ENCODE peak calls at places on chromosomes 4 and X, in nine cellular contexts. N is SK-N-SH, J is K562, D is GM12878, Q is A549, M is NB4, E is HepG2, K is WTC11, C is H1. T is an unnamed sample.

GRCh38 chr4:60948008-60948407 is 252.1 kb upstream of the ADGRL3 start:
- DNase-seq in N (no peak), J (no peak), D (no peak), Q (no peak), M (no peak), E (no peak), K (no peak), C (no peak), T (no peak)

GRCh38 chrX:131977619-131978018 is 45.5 kb upstream of the STK26 start:
- DNase-seq in N (no peak), J (no peak), D (no peak), Q (no peak), M (no peak), E (no peak), K (no peak), C (no peak), T (no peak)

GRCh38 chr4:109559983-109560686 is at the start of gene MCUB:
- DNase-seq in N (peak), J (peak), D (peak), Q (peak), M (peak), E (peak), K (peak), C (peak), T (peak)

GRCh38 chrX:32673193-32673592 is 538.2 kb downstream of the DMD start:
- DNase-seq in N (no peak), J (no peak), D (no peak), Q (peak), M (peak), E (peak), K (no peak), C (no peak), T (no peak)

GRCh38 chr4:76341063-76341462 is 34.5 kb downstream of the STBD1 start:
- DNase-seq in N (no peak), J (peak), D (no peak), Q (no peak), M (peak), E (no peak), K (no peak), C (no peak), T (no peak)

GRCh38 chr4:128574706-128575105 is 234.8 kb upstream of the JADE1 start:
- DNase-seq in N (peak), J (peak), D (peak), Q (peak), M (peak), E (peak), K (peak), C (peak), T (peak)

GRCh38 chr4:85200106-85200505 is 233.6 kb upstream of the WDFY3 start:
- DNase-seq in N (no peak), J (no peak), D (no peak), Q (no peak), M (no peak), E (no peak), K (no peak), C (no peak), T (no peak)

GRCh38 chrX:100413231-100413630 is 3.2 kb upstream of the PCDH19 start:
- DNase-seq in N (peak), J (peak), D (peak), Q (peak), M (peak), E (peak), K (no peak), C (no peak), T (no peak)

GRCh38 chr4:132502096-132502552 is 647.0 kb upstream of the PCDH10 start:
- DNase-seq in N (no peak), J (no peak), D (no peak), Q (no peak), M (no peak), E (no peak), K (no peak), C (no peak), T (no peak)
- TF ChIP-seq MAX in N (no peak), J (no peak), D (no peak), Q (no peak), M (no peak), E (no peak), K (no peak), C (no peak), T (no peak)

GRCh38 chr4:83353516-83353915 is 18.9 kb upstream of the HPSE start:
- DNase-seq in N (no peak), J (no peak), D (no peak), Q (no peak), M (no peak), E (no peak), K (no peak), C (no peak), T (no peak)
- TF ChIP-seq MAX in N (no peak), J (no peak), D (no peak), Q (no peak), M (no peak), E (no peak), K (no peak), C (no peak), T (no peak)

GRCh38 chr4:8334786-8335460 is 65.4 kb downstream of the HTRA3 start:
- DNase-seq in N (no peak), J (no peak), D (no peak), Q (no peak), M (no peak), E (peak), K (no peak), C (no peak), T (no peak)

GRCh38 chr4:8335848-8336247 is 66.3 kb downstream of the HTRA3 start:
- DNase-seq in N (no peak), J (no peak), D (no peak), Q (no peak), M (no peak), E (no peak), K (no peak), C (no peak), T (no peak)

GRCh38 chr4:8332891-8333331 is 63.4 kb downstream of the HTRA3 start:
- DNase-seq in N (no peak), J (no peak), D (no peak), Q (no peak), M (no peak), E (no peak), K (no peak), C (no peak), T (no peak)

GRCh38 chr4:8332038-8332857 is 62.7 kb downstream of the HTRA3 start:
- DNase-seq in N (no peak), J (no peak), D (no peak), Q (no peak), M (no peak), E (no peak), K (no peak), C (no peak), T (no peak)

DNA sequence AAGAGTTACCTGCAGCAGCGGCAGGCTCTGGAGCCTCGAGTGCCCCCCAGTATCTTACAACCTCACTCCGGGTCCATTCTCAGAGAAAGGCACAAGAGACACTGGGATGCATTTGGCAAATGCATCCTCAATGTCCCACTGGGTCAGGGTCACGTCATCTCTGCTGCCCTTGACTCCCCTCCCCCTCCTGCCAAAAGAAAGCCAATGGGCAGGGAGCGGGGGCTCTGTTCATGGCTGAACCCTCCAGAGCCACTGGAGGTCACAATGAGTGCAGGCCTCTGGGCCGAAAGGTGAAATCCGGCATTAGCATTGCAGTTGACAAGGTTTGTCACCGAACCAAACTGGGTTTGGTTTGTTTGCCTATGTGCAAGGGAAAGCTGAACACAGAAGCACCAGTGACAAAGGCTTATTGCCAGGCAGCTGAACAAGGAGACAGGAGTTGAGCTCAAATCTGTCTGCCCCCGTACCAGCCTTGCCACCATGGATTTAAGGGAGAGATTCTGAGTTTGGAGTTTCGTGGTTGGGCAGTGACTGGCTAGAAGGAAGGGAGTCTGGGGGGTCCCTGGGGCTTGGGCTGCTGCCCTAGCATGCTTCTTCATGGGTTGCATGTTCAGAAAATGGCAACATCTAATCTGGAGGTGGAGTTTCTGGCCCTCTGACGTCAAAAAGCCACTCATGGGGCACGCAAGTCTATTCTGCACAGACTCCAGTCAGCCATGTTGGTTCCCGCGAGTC is 64.3 kb downstream of the HTRA3 start:
- DNase-seq in N (no peak), J (no peak), D (no peak), Q (no peak), M (no peak), E (no peak), K (no peak), C (no peak), T (no peak)
- TF ChIP-seq MAX in N (no peak), J (no peak), D (no peak), Q (no peak), M (no peak), E (no peak), K (no peak), C (no peak), T (no peak)

DNA sequence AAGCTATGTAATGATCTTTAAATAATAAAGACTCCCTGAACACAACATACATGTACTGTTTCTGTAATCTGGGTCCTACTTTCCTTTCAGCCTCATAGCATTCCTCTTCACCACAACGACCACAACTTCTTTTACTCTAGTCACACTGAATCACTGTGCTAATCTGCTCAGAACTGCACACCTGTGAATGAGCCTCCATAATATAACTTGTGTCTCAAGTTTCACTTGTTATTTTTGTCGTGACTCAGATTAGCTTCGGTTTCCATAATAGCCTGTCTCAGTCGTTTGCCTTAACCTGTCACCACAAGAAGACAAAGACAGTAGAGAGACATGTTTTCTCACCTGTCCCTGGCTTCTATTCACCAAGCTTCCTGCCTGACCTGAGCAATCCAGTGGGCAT is 61.8 kb downstream of the MAGED1 start:
- DNase-seq in N (no peak), J (no peak), D (peak), Q (no peak), M (no peak), E (no peak), K (no peak), C (no peak), T (no peak)
- TF ChIP-seq MAX in N (no peak), J (no peak), D (no peak), Q (no peak), M (no peak), E (no peak), K (no peak), C (no peak), T (no peak)

GRCh38 chr4:173256825-173257224 is 77.3 kb downstream of the HMGB2 start:
- DNase-seq in N (no peak), J (no peak), D (no peak), Q (no peak), M (no peak), E (no peak), K (no peak), C (no peak), T (no peak)

GRCh38 chr4:173261052-173261451 is 73.1 kb downstream of the HMGB2 start:
- DNase-seq in N (no peak), J (no peak), D (no peak), Q (no peak), M (no peak), E (no peak), K (no peak), C (no peak), T (no peak)

GRCh38 chr4:173259310-173259709 is 74.8 kb downstream of the HMGB2 start:
- DNase-seq in N (no peak), J (no peak), D (no peak), Q (no peak), M (no peak), E (no peak), K (no peak), C (no peak), T (no peak)

GRCh38 chr4:173258866-173259265 is 75.3 kb downstream of the HMGB2 start:
- DNase-seq in N (no peak), J (no peak), D (no peak), Q (no peak), M (no peak), E (no peak), K (no peak), C (no peak), T (no peak)

GRCh38 chr4:173257732-173258717 is 76.1 kb downstream of the HMGB2 start:
- DNase-seq in N (peak), J (peak), D (no peak), Q (peak), M (peak), E (peak), K (peak), C (peak), T (peak)
- TF ChIP-seq MAX in N (peak), J (no peak), D (no peak), Q (no peak), M (peak), E (no peak), K (no peak), C (peak), T (no peak)